ENCODE peak calls at places on chromosome 20, in seven cellular contexts. M is heart left ventricle, W is HCT116, I is cardiac muscle cell, U is body of pancreas, J is ovary, H is uterus. S is an unnamed sample.

GRCh38 chr20:46137816-46138215 is 19.7 kb downstream of the CD40 start:
- DNase-seq in M (no peak), W (no peak), I (no peak), U (no peak), J (no peak), H (no peak), S (no peak)

GRCh38 chr20:17803765-17804164 is 104.0 kb downstream of the BANF2 start:
- DNase-seq in M (no peak), W (no peak), I (no peak), U (no peak), J (no peak), H (no peak), S (no peak)

GRCh38 chr20:51573576-51574243 is 31.2 kb upstream of the NFATC2 start:
- DNase-seq in M (no peak), W (no peak), I (no peak), U (no peak), J (no peak), H (no peak), S (no peak)

GRCh38 chr20:1309439-1309847 is 19.5 kb downstream of the SDCBP2 start:
- DNase-seq in M (no peak), W (no peak), I (no peak), U (no peak), J (no peak), H (no peak), S (no peak)

GRCh38 chr20:13331536-13331935 is 110.5 kb downstream of the ISM1 start:
- DNase-seq in M (no peak), W (no peak), I (peak; percentile 21), U (no peak), J (no peak), H (no peak), S (no peak)

GRCh38 chr20:40703981-40704530 is 15.0 kb upstream of the MAFB start:
- DNase-seq in M (no peak), W (no peak), I (no peak), U (no peak), J (no peak), H (no peak), S (no peak)

GRCh38 chr20:51440589-51440988 is 101.9 kb downstream of the NFATC2 start:
- DNase-seq in M (no peak), W (no peak), I (no peak), U (no peak), J (no peak), H (no peak), S (no peak)

GRCh38 chr20:4112490-4113420 is 97.4 kb upstream of the RNF24 start:
- DNase-seq in M (peak; percentile 33), W (no peak), I (peak; percentile 87), U (peak; percentile 70), J (peak; percentile 52), H (peak; percentile 32), S (peak; percentile 57)

GRCh38 chr20:41440882-41441281 is 74.3 kb upstream of the EMILIN3 start:
- DNase-seq in M (no peak), W (no peak), I (no peak), U (no peak), J (no peak), H (no peak), S (no peak)

GRCh38 chr20:8389381-8390368 is 257.6 kb downstream of the PLCB1 start:
- DNase-seq in M (no peak), W (peak; percentile 23), I (peak; percentile 80), U (no peak), J (no peak), H (no peak), S (no peak)

GRCh38 chr20:23440004-23440403 is 519 bp downstream of the CSTL1 start:
- DNase-seq in M (no peak), W (no peak), I (no peak), U (no peak), J (no peak), H (no peak), S (no peak)

GRCh38 chr20:40232288-40232687 is 456.7 kb downstream of the MAFB start:
- DNase-seq in M (no peak), W (no peak), I (peak; percentile 13), U (no peak), J (no peak), H (no peak), S (no peak)

GRCh38 chr20:57433658-57434389 is 42.6 kb downstream of the RBM38 start:
- DNase-seq in M (no peak), W (no peak), I (no peak), U (no peak), J (no peak), H (no peak), S (no peak)

GRCh38 chr20:32652739-32653526 is 20.8 kb downstream of the C20orf203 start:
- DNase-seq in M (peak; percentile 86), W (peak; percentile 54), I (peak; percentile 91), U (peak; percentile 85), J (peak; percentile 61), H (peak; percentile 80), S (peak; percentile 84)

GRCh38 chr20:64228751-64229518 is 26.6 kb upstream of the PCMTD2 start:
- DNase-seq in M (no peak), W (no peak), I (no peak), U (no peak), J (no peak), H (no peak), S (no peak)

GRCh38 chr20:52294106-52294628 is 102.6 kb upstream of the ZFP64 start:
- DNase-seq in M (no peak), W (no peak), I (peak; percentile 62), U (no peak), J (no peak), H (no peak), S (no peak)

GRCh38 chr20:1130849-1131248 is 12.4 kb downstream of the PSMF1 start:
- DNase-seq in M (no peak), W (no peak), I (no peak), U (no peak), J (no peak), H (no peak), S (peak; percentile 40)

GRCh38 chr20:14477125-14477524 is 139.7 kb upstream of the FLRT3 start:
- DNase-seq in M (no peak), W (no peak), I (peak; percentile 8), U (no peak), J (no peak), H (no peak), S (no peak)

GRCh38 chr20:35954907-35955251 is 577 bp upstream of the SCAND1 start:
- DNase-seq in M (no peak), W (no peak), I (peak; percentile 64), U (no peak), J (no peak), H (no peak), S (no peak)

GRCh38 chr20:57844626-57845596 is 135.1 kb upstream of the PMEPA1 start:
- DNase-seq in M (no peak), W (no peak), I (no peak), U (no peak), J (no peak), H (no peak), S (no peak)

GRCh38 chr20:32972181-32973076 is 31.8 kb downstream of the SUN5 start:
- DNase-seq in M (peak; percentile 7), W (no peak), I (no peak), U (no peak), J (no peak), H (no peak), S (no peak)

GRCh38 chr20:10505320-10506226 is 70.5 kb downstream of the SLX4IP start:
- DNase-seq in M (no peak), W (no peak), I (peak; percentile 63), U (no peak), J (peak; percentile 27), H (peak; percentile 64), S (no peak)
- H3K4me1 ChIP-seq in M (no peaks in the 10 kb centered on the region), W (peaks cover 40% of the 10 kb centered on the region), I (no peaks in the 10 kb centered on the region), U (peaks cover 25% of the 10 kb centered on the region), J (peaks cover 26% of the 10 kb centered on the region), H (peaks cover 24% of the 10 kb centered on the region), S (peaks cover 40% of the 10 kb centered on the region)

GRCh38 chr20:48403362-48403761 is 424.4 kb downstream of the PREX1 start:
- DNase-seq in M (no peak), W (no peak), I (no peak), U (no peak), J (no peak), H (no peak), S (no peak)

GRCh38 chr20:48407710-48408109 is 420.1 kb downstream of the PREX1 start:
- DNase-seq in M (no peak), W (no peak), I (no peak), U (no peak), J (no peak), H (no peak), S (no peak)

GRCh38 chr20:48405909-48406308 is 421.9 kb downstream of the PREX1 start:
- DNase-seq in M (peak; percentile 33), W (no peak), I (no peak), U (no peak), J (no peak), H (no peak), S (no peak)

GRCh38 chr20:48406462-48407235 is 421.1 kb downstream of the PREX1 start:
- DNase-seq in M (no peak), W (no peak), I (no peak), U (no peak), J (no peak), H (no peak), S (no peak)

GRCh38 chr20:48404598-48404997 is 423.2 kb downstream of the PREX1 start:
- DNase-seq in M (no peak), W (peak; percentile 27), I (no peak), U (no peak), J (no peak), H (no peak), S (no peak)
- TF ChIP-seq CTCF in M (no peak), W (peak; percentile 61), I (no peak), U (no peak), J (no peak), H (no peak), S (no peak)

GRCh38 chr20:38667417-38667956 is 56.8 kb upstream of the SLC32A1 start:
- DNase-seq in M (no peak), W (no peak), I (no peak), U (no peak), J (no peak), H (no peak), S (no peak)

GRCh38 chr20:38671701-38672292 is 52.5 kb upstream of the SLC32A1 start:
- DNase-seq in M (no peak), W (no peak), I (no peak), U (no peak), J (no peak), H (no peak), S (no peak)

GRCh38 chr20:38671186-38671585 is 53.1 kb upstream of the SLC32A1 start:
- DNase-seq in M (no peak), W (no peak), I (no peak), U (no peak), J (no peak), H (no peak), S (no peak)

GRCh38 chr20:38670786-38671185 is 53.5 kb upstream of the SLC32A1 start:
- DNase-seq in M (no peak), W (no peak), I (no peak), U (no peak), J (no peak), H (no peak), S (no peak)

GRCh38 chr20:38669688-38670087 is 54.6 kb upstream of the SLC32A1 start:
- DNase-seq in M (no peak), W (no peak), I (no peak), U (no peak), J (no peak), H (no peak), S (no peak)
- H3K4me3 ChIP-seq in M (no peak overlapping the region), W (no peak overlapping the region), I (no peak overlapping the region), U (no peak overlapping the region), J (no peak overlapping the region), H (no peak overlapping the region), S (no peak overlapping the region)

DNA sequence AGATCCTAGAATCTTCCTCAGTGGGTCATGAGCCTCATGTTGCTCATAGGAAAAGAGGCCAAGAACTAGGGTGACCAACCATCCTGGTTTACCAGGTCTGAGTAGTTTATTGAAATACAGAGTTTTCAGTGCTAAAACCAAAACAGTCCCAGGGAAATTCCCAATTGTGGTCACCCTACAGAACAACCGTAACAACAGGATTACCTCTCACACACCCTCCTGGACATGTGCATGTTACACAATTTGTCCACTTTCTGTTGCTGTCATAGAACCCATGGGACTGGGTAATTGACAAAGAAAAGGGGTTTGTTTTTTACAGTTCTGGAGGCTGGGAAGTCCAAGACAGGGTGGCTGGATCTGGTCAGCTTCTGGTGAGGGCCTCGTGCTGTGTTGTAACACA is 9.0 kb upstream of the ADA start:
- DNase-seq in M (no peak), W (no peak), I (no peak), U (no peak), J (no peak), H (no peak), S (no peak)
- H3K4me1 ChIP-seq in M (no peaks in the 10 kb centered on the region), W (no peaks in the 10 kb centered on the region), I (no peaks in the 10 kb centered on the region), U (no peaks in the 10 kb centered on the region), J (no peaks in the 10 kb centered on the region), H (no peaks in the 10 kb centered on the region), S (no peaks in the 10 kb centered on the region)

S was measured in left ventricle myocardium inferior.